ENCODE peak calls at places on chromosomes 16 and 17, in seven cellular contexts. I, R, F, A, G, N and K are unnamed samples.

GRCh38 chr17:1724869-1725641 is 551 bp downstream of the WDR81 start:
- DNase-seq in A (no peak), I (no peak), R (peak), F (no peak), N (no peak), G (no peak), K (no peak)

GRCh38 chr16:20799599-20799998 is 6.7 kb downstream of the ERI2 start:
- DNase-seq in A (no peak), G (no peak), F (peak), R (peak), N (peak), I (peak), K (no peak)

GRCh38 chr16:68403177-68403576 is 45.1 kb downstream of the SMPD3 start:
- DNase-seq in F (no peak), A (no peak), N (no peak), I (no peak), R (no peak), G (no peak), K (no peak)

GRCh38 chr17:66542183-66542966 is 240.0 kb downstream of the PRKCA start:
- DNase-seq in I (peak), A (peak), R (peak), F (peak), N (peak), G (no peak), K (no peak)

GRCh38 chr17:43753488-43754129 is 5.0 kb downstream of the SOST start:
- DNase-seq in R (no peak), N (no peak), G (no peak), I (peak), F (peak), A (peak), K (no peak)

GRCh38 chr16:1705688-1706385 is at the start of gene MAPK8IP3:
- DNase-seq in N (peak), F (peak), G (peak), I (peak), A (peak), R (peak), K (peak)

GRCh38 chr16:70652322-70652721 is 6.0 kb downstream of the IL34 start:
- DNase-seq in A (no peak), G (no peak), N (no peak), F (no peak), R (no peak), I (no peak), K (peak)

GRCh38 chr17:34393401-34393800 is 30.4 kb upstream of the CCL1 start:
- DNase-seq in A (no peak), R (no peak), G (no peak), F (no peak), N (no peak), I (no peak), K (no peak)

GRCh38 chr16:19607610-19608280 is 52.2 kb downstream of the VPS35L start:
- DNase-seq in G (no peak), I (no peak), R (no peak), A (no peak), F (peak), N (peak), K (no peak)

GRCh38 chr16:6576646-6577045 is 756.0 kb upstream of the RBFOX1 start:
- DNase-seq in I (no peak), A (no peak), N (no peak), R (no peak), F (no peak), G (no peak), K (no peak)

GRCh38 chr16:69906838-69907301 is 44.3 kb upstream of the CLEC18A start:
- DNase-seq in N (peak), R (no peak), F (peak), I (peak), A (no peak), G (no peak), K (no peak)

GRCh38 chr17:65557349-65558310 is 3.8 kb downstream of the AXIN2 start:
- DNase-seq in A (peak), I (peak), F (peak), N (peak), R (peak), G (no peak), K (no peak)

GRCh38 chr16:57998484-57998883 is 2.0 kb downstream of the ZNF319 start:
- DNase-seq in I (peak), G (no peak), R (no peak), N (peak), F (no peak), A (peak), K (no peak)

GRCh38 chr16:50234771-50235556 is 31.4 kb upstream of the ADCY7 start:
- DNase-seq in I (peak), A (no peak), G (no peak), R (no peak), F (peak), N (peak), K (no peak)

GRCh38 chr17:17375826-17376225 is 72.7 kb downstream of the NT5M start:
- DNase-seq in N (no peak), A (no peak), F (peak), I (no peak), R (no peak), G (no peak), K (no peak)

GRCh38 chr17:75152971-75153853 is 1.1 kb downstream of the JPT1 start:
- DNase-seq in F (peak), I (peak), N (peak), A (peak), R (peak), G (peak), K (no peak)

GRCh38 chr16:64627781-64628180 is 494.1 kb downstream of the CDH11 start:
- DNase-seq in G (no peak), R (no peak), I (no peak), F (no peak), N (no peak), A (no peak), K (no peak)

GRCh38 chr16:68289621-68290329 is 21.0 kb downstream of the SLC7A6OS start:
- DNase-seq in G (no peak), N (peak), I (no peak), A (peak), F (no peak), R (no peak), K (no peak)

GRCh38 chr16:84532855-84533486 is 28.5 kb upstream of the MEAK7 start:
- DNase-seq in A (no peak), R (no peak), N (no peak), I (peak), F (no peak), G (no peak), K (no peak)

GRCh38 chr16:7613518-7613917 is 280.9 kb downstream of the RBFOX1 start:
- DNase-seq in G (no peak), A (no peak), I (no peak), F (no peak), R (no peak), N (no peak), K (no peak)

GRCh38 chr17:80761421-80761871 is 216.8 kb downstream of the RPTOR start:
- DNase-seq in G (peak), N (peak), F (peak), A (peak), I (peak), R (peak), K (peak)

GRCh38 chr17:32755045-32755805 is 121.7 kb downstream of the MYO1D start:
- DNase-seq in G (peak), R (peak), N (peak), A (no peak), I (peak), F (peak), K (no peak)

GRCh38 chr17:59641799-59642484 is 22.2 kb downstream of the CLTC start:
- DNase-seq in G (no peak), N (no peak), A (no peak), F (no peak), I (no peak), R (peak), K (no peak)

GRCh38 chr17:21277332-21277731 is 7.2 kb upstream of the MAP2K3 start:
- DNase-seq in N (no peak), F (no peak), I (no peak), A (no peak), G (no peak), R (no peak), K (no peak)

GRCh38 chr16:81901483-81901882 is 109.8 kb downstream of the SDR42E1 start:
- DNase-seq in I (peak), N (no peak), A (no peak), G (peak), F (no peak), R (no peak), K (no peak)

GRCh38 chr16:57994778-57995177 is 5.7 kb downstream of the ZNF319 start:
- DNase-seq in A (peak), N (peak), R (peak), F (peak), I (peak), G (no peak), K (no peak)

GRCh38 chr17:19359856-19360255 is 2.7 kb downstream of the B9D1 start:
- DNase-seq in A (no peak), R (no peak), I (no peak), G (no peak), F (no peak), N (no peak), K (no peak)